ENCODE peak calls at places on chromosomes 16 and 17, in five cellular contexts. S is endothelial cell, V is iPS DF 6.9, L is AG10803, F is AG04450. I is an unnamed sample.

GRCh38 chr17:40071720-40072480 is 9.1 kb downstream of the THRA start:
- DNase-seq in V (no peak), F (no peak), S (no peak), L (peak; percentile 60), I (no peak)

GRCh38 chr16:81195907-81196534 is 42.5 kb upstream of the BCO1 start:
- DNase-seq in S (no peak), F (no peak), V (no peak), L (no peak), I (no peak)

GRCh38 chr17:58702708-58703107 is 10.3 kb downstream of the RAD51C start:
- DNase-seq in L (no peak), F (no peak), S (no peak), V (no peak), I (no peak)

GRCh38 chr16:14057878-14058382 is 13.2 kb upstream of the MRTFB start:
- DNase-seq in L (no peak), F (no peak), S (no peak), V (no peak), I (no peak)

GRCh38 chr17:39745335-39746144 is 7.8 kb downstream of the GRB7 start:
- DNase-seq in S (no peak), F (no peak), V (no peak), L (no peak), I (no peak)

GRCh38 chr16:78504391-78504945 is 405.0 kb downstream of the WWOX start:
- DNase-seq in L (peak; percentile 4), S (no peak), V (no peak), F (no peak), I (no peak)

GRCh38 chr17:63780507-63780906 is 6.5 kb downstream of the DDX42 start:
- DNase-seq in S (no peak), F (no peak), V (no peak), L (no peak), I (no peak)

GRCh38 chr16:10039220-10040096 is 142.8 kb downstream of the GRIN2A start:
- DNase-seq in V (no peak), L (peak; percentile 8), F (no peak), S (peak; percentile 33), I (no peak)

GRCh38 chr17:79922161-79922569 is 82.9 kb upstream of the CBX4 start:
- DNase-seq in L (no peak), V (no peak), S (no peak), F (no peak), I (no peak)

GRCh38 chr16:84643180-84643583 is 5.1 kb upstream of the KLHL36 start:
- DNase-seq in F (peak; percentile 71), L (peak; percentile 96), S (no peak), V (no peak), I (no peak)

GRCh38 chr17:3801043-3801746 is at the start of gene ITGAE:
- DNase-seq in V (no peak), F (no peak), L (no peak), S (no peak), I (no peak)

GRCh38 chr17:82055965-82056728 is 4.4 kb downstream of the GPS1 start:
- DNase-seq in S (no peak), F (no peak), V (no peak), L (no peak), I (no peak)

GRCh38 chr17:58918879-58919278 is 163.2 kb downstream of the PPM1E start:
- DNase-seq in S (no peak), V (no peak), F (no peak), L (no peak), I (no peak)

GRCh38 chr17:73605444-73605843 is 38.8 kb downstream of the SDK2 start:
- DNase-seq in V (no peak), S (no peak), L (no peak), F (no peak), I (no peak)

GRCh38 chr17:70767102-70767701 is 597.9 kb downstream of the KCNJ2 start:
- DNase-seq in F (peak; percentile 3), S (peak; percentile 27), V (peak; percentile 5), L (peak; percentile 47), I (no peak)

GRCh38 chr17:78997231-78997741 is 12.3 kb downstream of the CANT1 start:
- DNase-seq in S (no peak), F (no peak), V (no peak), L (no peak), I (no peak)

I was measured in effector memory CD4-positive, alpha-beta T cell.